ENCODE peak calls at places on chromosomes 5 and 9, in nine cellular contexts. W is stimulated activated CD4-positive, alpha-beta T cell treated with anti-CD3 and anti-CD28 coated beads, Interleukin-1b, Interleukin-23, amount 100 ng/mL, for 4 hours; Z is RPMI7951; R is NCI-H226; D is HEK293T; O is Panc1; X is left kidney; B is NCI-H82; S is A549. H is an unnamed sample.
A peak's percentile ranks its signal among the peaks of the same experiment; 100 is the strongest.

GRCh38 chr5:65102501-65102825 is 333.7 kb downstream of the CWC27 start:
- DNase-seq in W (no peak), Z (no peak), R (no peak), D (no peak), O (no peak), X (no peak), B (no peak), S (no peak), H (no peak)

GRCh38 chr5:164672931-164673694 is 1167.7 kb downstream of the MAT2B start:
- DNase-seq in W (no peak), Z (no peak), R (no peak), D (peak; percentile 11), O (no peak), X (peak; percentile 9), B (peak; percentile 14), S (peak; percentile 1), H (peak; percentile 27)

GRCh38 chr5:74630387-74631087 is 10.0 kb downstream of the ENC1 start:
- DNase-seq in W (no peak), Z (peak; percentile 47), R (peak; percentile 88), D (no peak), O (peak; percentile 87), X (no peak), B (peak; percentile 52), S (peak; percentile 71), H (peak; percentile 42)

GRCh38 chr5:32687167-32687831 is 23.8 kb upstream of the NPR3 start:
- DNase-seq in W (no peak), Z (no peak), R (peak; percentile 70), D (no peak), O (no peak), X (no peak), B (no peak), S (no peak), H (no peak)

GRCh38 chr5:111857633-111858032 is 100.6 kb upstream of the NREP start:
- DNase-seq in W (no peak), Z (peak; percentile 11), R (no peak), D (no peak), O (no peak), X (no peak), B (no peak), S (no peak), H (no peak)

GRCh38 chr5:124747770-124748686 is 1.6 kb upstream of the ZNF608 start:
- DNase-seq in W (no peak), Z (peak; percentile 39), R (no peak), D (no peak), O (no peak), X (peak; percentile 72), B (peak; percentile 64), S (peak; percentile 4), H (peak; percentile 6)

GRCh38 chr5:163350083-163350482 is 87.3 kb upstream of the CCNG1 start:
- DNase-seq in W (no peak), Z (no peak), R (no peak), D (no peak), O (no peak), X (no peak), B (peak; percentile 6), S (peak; percentile 20), H (no peak)

GRCh38 chr9:126700903-126701819 is 87.4 kb downstream of the LMX1B start:
- DNase-seq in W (no peak), Z (no peak), R (no peak), D (no peak), O (no peak), X (no peak), B (no peak), S (no peak), H (no peak)

GRCh38 chr9:36154213-36154952 is 14.8 kb upstream of the CCIN start:
- DNase-seq in W (no peak), Z (peak; percentile 78), R (peak; percentile 12), D (no peak), O (no peak), X (peak; percentile 88), B (no peak), S (peak; percentile 66), H (peak; percentile 47)

GRCh38 chr5:76270214-76270613 is 132.9 kb upstream of the IQGAP2 start:
- DNase-seq in W (peak; percentile 3), Z (peak; percentile 15), R (no peak), D (no peak), O (no peak), X (no peak), B (no peak), S (no peak), H (peak; percentile 6)

GRCh38 chr5:151463137-151464029 is 16.0 kb downstream of the SLC36A1 start:
- DNase-seq in W (no peak), Z (no peak), R (no peak), D (peak; percentile 22), O (no peak), X (peak; percentile 53), B (peak; percentile 22), S (peak; percentile 10), H (no peak)

GRCh38 chr5:40046792-40047191 is 622.0 kb upstream of the DAB2 start:
- DNase-seq in W (no peak), Z (peak; percentile 53), R (peak; percentile 64), D (no peak), O (no peak), X (no peak), B (no peak), S (no peak), H (no peak)

GRCh38 chr5:125357660-125358059 is 611.2 kb upstream of the ZNF608 start:
- DNase-seq in W (no peak), Z (peak; percentile 73), R (peak; percentile 73), D (no peak), O (no peak), X (no peak), B (no peak), S (no peak), H (no peak)

H was measured in trophoblast cell.